ENCODE peak calls at places on chromosome 11, in eight cellular contexts. One of them, this sample, is unnamed.
A peak's percentile ranks its signal among the peaks of the same experiment; 100 is the strongest.

GRCh38 chr11:128776434-128777284 is 82.8 kb downstream of the FLI1 start:
- DNase-seq in kidney: peak; percentile 89
- DNase-seq in transverse colon: no peak
- DNase-seq in lung: no peak
- DNase-seq in uterus: no peak
- DNase-seq in pancreas: peak; percentile 51
- DNase-seq in fibroblast of lung: peak; percentile 45
- DNase-seq in colonic mucosa: no peak
- DNase-seq in this sample: peak; percentile 67

GRCh38 chr11:120400564-120401364 is 64.6 kb downstream of the ARHGEF12 start:
- DNase-seq in kidney: no peak
- DNase-seq in transverse colon: peak; percentile 23
- DNase-seq in lung: peak; percentile 33
- DNase-seq in uterus: peak; percentile 47
- DNase-seq in pancreas: peak; percentile 26
- DNase-seq in fibroblast of lung: peak; percentile 99
- DNase-seq in colonic mucosa: peak; percentile 43
- DNase-seq in this sample: no peak

GRCh38 chr11:592918-593317 is 16.6 kb downstream of the PHRF1 start:
- DNase-seq in kidney: no peak
- DNase-seq in transverse colon: no peak
- DNase-seq in lung: no peak
- DNase-seq in uterus: no peak
- DNase-seq in pancreas: no peak
- DNase-seq in fibroblast of lung: no peak
- DNase-seq in colonic mucosa: no peak
- DNase-seq in this sample: no peak

GRCh38 chr11:85798361-85798760 is 12.6 kb downstream of the SYTL2 start:
- DNase-seq in kidney: no peak
- DNase-seq in transverse colon: no peak
- DNase-seq in lung: no peak
- DNase-seq in uterus: no peak
- DNase-seq in pancreas: no peak
- DNase-seq in fibroblast of lung: no peak
- DNase-seq in colonic mucosa: no peak
- DNase-seq in this sample: no peak

GRCh38 chr11:28140689-28141455 is 32.7 kb downstream of the METTL15 start:
- DNase-seq in kidney: no peak
- DNase-seq in transverse colon: no peak
- DNase-seq in lung: no peak
- DNase-seq in uterus: no peak
- DNase-seq in pancreas: no peak
- DNase-seq in fibroblast of lung: no peak
- DNase-seq in colonic mucosa: no peak
- DNase-seq in this sample: no peak

GRCh38 chr11:102293873-102294601 is 23.2 kb upstream of the BIRC3 start:
- DNase-seq in kidney: no peak
- DNase-seq in transverse colon: no peak
- DNase-seq in lung: no peak
- DNase-seq in uterus: no peak
- DNase-seq in pancreas: no peak
- DNase-seq in fibroblast of lung: peak; percentile 56
- DNase-seq in colonic mucosa: no peak
- DNase-seq in this sample: no peak

GRCh38 chr11:19193916-19194315 is 7.9 kb downstream of the CSRP3 start:
- DNase-seq in kidney: no peak
- DNase-seq in transverse colon: no peak
- DNase-seq in lung: no peak
- DNase-seq in uterus: no peak
- DNase-seq in pancreas: no peak
- DNase-seq in fibroblast of lung: no peak
- DNase-seq in colonic mucosa: no peak
- DNase-seq in this sample: no peak

GRCh38 chr11:103794262-103794661 is 242.2 kb upstream of the DDI1 start:
- DNase-seq in kidney: no peak
- DNase-seq in transverse colon: no peak
- DNase-seq in lung: no peak
- DNase-seq in uterus: no peak
- DNase-seq in pancreas: no peak
- DNase-seq in fibroblast of lung: peak; percentile 81
- DNase-seq in colonic mucosa: no peak
- DNase-seq in this sample: no peak

GRCh38 chr11:122159861-122160260 is 43.8 kb upstream of the BLID start:
- DNase-seq in kidney: no peak
- DNase-seq in transverse colon: no peak
- DNase-seq in lung: no peak
- DNase-seq in uterus: no peak
- DNase-seq in pancreas: no peak
- DNase-seq in fibroblast of lung: no peak
- DNase-seq in colonic mucosa: no peak
- DNase-seq in this sample: no peak

GRCh38 chr11:9529333-9529648 is 44.2 kb upstream of the WEE1 start:
- DNase-seq in kidney: no peak
- DNase-seq in transverse colon: peak; percentile 67
- DNase-seq in lung: peak; percentile 29
- DNase-seq in uterus: peak; percentile 32
- DNase-seq in pancreas: no peak
- DNase-seq in fibroblast of lung: peak; percentile 12
- DNase-seq in colonic mucosa: peak; percentile 68
- DNase-seq in this sample: peak; percentile 58
- H3K4me1 ChIP-seq in kidney: peaks cover 9% of the 10 kb centered on the region
- H3K4me1 ChIP-seq in transverse colon: peaks cover 47% of the 10 kb centered on the region
- H3K4me1 ChIP-seq in lung: no peaks in the 10 kb centered on the region
- H3K4me1 ChIP-seq in uterus: peaks cover 7% of the 10 kb centered on the region
- H3K4me1 ChIP-seq in pancreas: no peaks in the 10 kb centered on the region
- H3K4me1 ChIP-seq in fibroblast of lung: peaks cover 13% of the 10 kb centered on the region
- H3K4me1 ChIP-seq in colonic mucosa: peaks cover 5% of the 10 kb centered on the region
- H3K4me1 ChIP-seq in this sample: peaks cover 8% of the 10 kb centered on the region

GRCh38 chr11:60985991-60986915 is 14.8 kb downstream of the CD6 start:
- DNase-seq in kidney: no peak
- DNase-seq in transverse colon: peak; percentile 65
- DNase-seq in lung: peak; percentile 38
- DNase-seq in uterus: no peak
- DNase-seq in pancreas: peak; percentile 63
- DNase-seq in fibroblast of lung: peak; percentile 51
- DNase-seq in colonic mucosa: peak; percentile 69
- DNase-seq in this sample: no peak

GRCh38 chr11:60985501-60985900 is 14.0 kb downstream of the CD6 start:
- DNase-seq in kidney: no peak
- DNase-seq in transverse colon: no peak
- DNase-seq in lung: no peak
- DNase-seq in uterus: no peak
- DNase-seq in pancreas: no peak
- DNase-seq in fibroblast of lung: no peak
- DNase-seq in colonic mucosa: no peak
- DNase-seq in this sample: no peak

GRCh38 chr11:60982184-60982583 is 10.7 kb downstream of the CD6 start:
- DNase-seq in kidney: no peak
- DNase-seq in transverse colon: no peak
- DNase-seq in lung: no peak
- DNase-seq in uterus: no peak
- DNase-seq in pancreas: no peak
- DNase-seq in fibroblast of lung: no peak
- DNase-seq in colonic mucosa: no peak
- DNase-seq in this sample: no peak

GRCh38 chr11:60984149-60984548 is 12.7 kb downstream of the CD6 start:
- DNase-seq in kidney: no peak
- DNase-seq in transverse colon: no peak
- DNase-seq in lung: no peak
- DNase-seq in uterus: no peak
- DNase-seq in pancreas: no peak
- DNase-seq in fibroblast of lung: no peak
- DNase-seq in colonic mucosa: no peak
- DNase-seq in this sample: no peak

GRCh38 chr11:60984616-60985015 is 13.1 kb downstream of the CD6 start:
- DNase-seq in kidney: no peak
- DNase-seq in transverse colon: no peak
- DNase-seq in lung: no peak
- DNase-seq in uterus: no peak
- DNase-seq in pancreas: no peak
- DNase-seq in fibroblast of lung: no peak
- DNase-seq in colonic mucosa: no peak
- DNase-seq in this sample: no peak
- H3K4me3 ChIP-seq in kidney: no peak overlapping the region
- H3K4me3 ChIP-seq in transverse colon: no peak overlapping the region
- H3K4me3 ChIP-seq in lung: no peak overlapping the region
- H3K4me3 ChIP-seq in uterus: no peak overlapping the region
- H3K4me3 ChIP-seq in pancreas: no peak overlapping the region
- H3K4me3 ChIP-seq in fibroblast of lung: no peak overlapping the region
- H3K4me3 ChIP-seq in colonic mucosa: no peak overlapping the region
- H3K4me3 ChIP-seq in this sample: no peak overlapping the region

DNA sequence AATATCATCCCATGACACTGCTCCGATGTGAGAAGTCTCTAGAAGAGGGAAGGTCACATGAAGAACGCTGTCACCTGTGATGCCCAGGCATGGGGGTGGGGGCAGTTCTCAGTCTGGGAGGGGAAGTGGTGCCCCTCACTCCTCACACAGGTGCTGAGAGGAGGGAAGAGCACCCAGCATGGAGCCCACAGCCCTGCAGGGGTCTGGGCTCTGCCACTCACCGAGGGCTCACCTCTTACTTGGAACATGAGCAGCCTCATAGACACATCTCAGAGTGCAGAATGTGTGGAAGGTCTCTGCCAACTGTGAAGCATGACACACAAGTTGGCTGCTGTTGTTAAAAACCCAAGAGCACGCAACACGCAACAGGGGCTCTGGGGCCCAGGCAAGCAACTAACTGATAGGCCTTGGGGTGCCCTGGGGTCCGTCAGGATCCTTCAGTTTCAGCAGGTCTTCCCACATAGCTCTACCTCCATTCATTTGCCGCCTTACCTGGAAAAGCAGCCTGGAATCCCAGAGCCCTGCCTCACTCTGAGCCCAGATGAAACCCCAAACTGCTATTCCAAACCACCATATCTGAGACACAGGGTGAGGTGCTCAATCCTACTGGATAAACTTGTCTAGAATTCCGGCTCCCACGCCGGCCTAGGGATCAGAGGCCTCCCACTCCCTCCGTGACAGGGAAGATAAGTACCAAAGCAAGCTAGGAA is 17.5 kb upstream of the TMPRSS4 start:
- DNase-seq in kidney: no peak
- DNase-seq in transverse colon: peak; percentile 4
- DNase-seq in lung: no peak
- DNase-seq in uterus: no peak
- DNase-seq in pancreas: no peak
- DNase-seq in fibroblast of lung: no peak
- DNase-seq in colonic mucosa: no peak
- DNase-seq in this sample: no peak
- TF ChIP-seq CTCF in kidney: no peak
- TF ChIP-seq CTCF in transverse colon: no peak
- TF ChIP-seq CTCF in lung: no peak
- TF ChIP-seq CTCF in uterus: no peak
- TF ChIP-seq CTCF in pancreas: no peak
- TF ChIP-seq CTCF in fibroblast of lung: no peak
- TF ChIP-seq CTCF in colonic mucosa: no peak
- TF ChIP-seq CTCF in this sample: no peak

GRCh38 chr11:94775576-94776327 is 7.6 kb downstream of the AMOTL1 start:
- DNase-seq in kidney: no peak
- DNase-seq in transverse colon: no peak
- DNase-seq in lung: no peak
- DNase-seq in uterus: no peak
- DNase-seq in pancreas: no peak
- DNase-seq in fibroblast of lung: no peak
- DNase-seq in colonic mucosa: no peak
- DNase-seq in this sample: no peak
- H3K4me1 ChIP-seq in kidney: no peaks in the 10 kb centered on the region
- H3K4me1 ChIP-seq in transverse colon: peaks cover 15% of the 10 kb centered on the region
- H3K4me1 ChIP-seq in lung: peaks cover 12% of the 10 kb centered on the region
- H3K4me1 ChIP-seq in uterus: no peaks in the 10 kb centered on the region
- H3K4me1 ChIP-seq in pancreas: peaks cover 4% of the 10 kb centered on the region
- H3K4me1 ChIP-seq in fibroblast of lung: peaks cover 10% of the 10 kb centered on the region
- H3K4me1 ChIP-seq in colonic mucosa: no peaks in the 10 kb centered on the region
- H3K4me1 ChIP-seq in this sample: peaks cover 16% of the 10 kb centered on the region

DNA sequence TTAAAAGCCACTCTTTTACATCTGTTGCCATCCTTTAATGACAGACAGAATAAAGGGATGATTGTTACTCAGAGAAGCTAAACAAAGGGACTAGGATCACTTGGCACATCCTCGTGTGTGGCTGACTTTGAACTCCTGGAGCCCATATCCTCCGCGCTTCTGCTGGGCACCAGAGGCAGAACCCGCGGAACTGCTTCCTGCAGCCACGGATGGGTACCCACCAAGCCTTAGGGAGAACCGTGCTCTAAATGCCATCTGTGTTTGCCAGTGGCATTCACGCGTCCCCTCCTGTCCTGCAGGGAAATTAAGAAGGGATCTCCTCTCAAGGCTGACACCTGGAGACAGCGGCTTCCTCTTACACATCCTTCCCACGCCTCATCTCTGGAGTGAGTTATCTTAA is 294.4 kb downstream of the NTM start:
- DNase-seq in kidney: no peak
- DNase-seq in transverse colon: no peak
- DNase-seq in lung: no peak
- DNase-seq in uterus: no peak
- DNase-seq in pancreas: no peak
- DNase-seq in fibroblast of lung: no peak
- DNase-seq in colonic mucosa: no peak
- DNase-seq in this sample: no peak
- H3K4me3 ChIP-seq in kidney: no peak overlapping the region
- H3K4me3 ChIP-seq in transverse colon: no peak overlapping the region
- H3K4me3 ChIP-seq in lung: no peak overlapping the region
- H3K4me3 ChIP-seq in uterus: no peak overlapping the region
- H3K4me3 ChIP-seq in pancreas: no peak overlapping the region
- H3K4me3 ChIP-seq in fibroblast of lung: no peak overlapping the region
- H3K4me3 ChIP-seq in colonic mucosa: no peak overlapping the region
- H3K4me3 ChIP-seq in this sample: no peak overlapping the region

GRCh38 chr11:60326955-60327354 is at the start of gene MS4A6E:
- DNase-seq in kidney: no peak
- DNase-seq in transverse colon: no peak
- DNase-seq in lung: no peak
- DNase-seq in uterus: no peak
- DNase-seq in pancreas: no peak
- DNase-seq in fibroblast of lung: no peak
- DNase-seq in colonic mucosa: no peak
- DNase-seq in this sample: no peak
- TF ChIP-seq CTCF in kidney: no peak
- TF ChIP-seq CTCF in transverse colon: no peak
- TF ChIP-seq CTCF in lung: no peak
- TF ChIP-seq CTCF in uterus: no peak
- TF ChIP-seq CTCF in pancreas: no peak
- TF ChIP-seq CTCF in fibroblast of lung: no peak
- TF ChIP-seq CTCF in colonic mucosa: no peak
- TF ChIP-seq CTCF in this sample: no peak

GRCh38 chr11:13388741-13389140 is 74.3 kb downstream of the BTBD10 start:
- DNase-seq in kidney: no peak
- DNase-seq in transverse colon: no peak
- DNase-seq in lung: no peak
- DNase-seq in uterus: no peak
- DNase-seq in pancreas: no peak
- DNase-seq in fibroblast of lung: no peak
- DNase-seq in colonic mucosa: no peak
- DNase-seq in this sample: no peak

GRCh38 chr11:13386567-13386966 is 76.5 kb downstream of the BTBD10 start:
- DNase-seq in kidney: no peak
- DNase-seq in transverse colon: peak; percentile 65
- DNase-seq in lung: no peak
- DNase-seq in uterus: no peak
- DNase-seq in pancreas: no peak
- DNase-seq in fibroblast of lung: no peak
- DNase-seq in colonic mucosa: peak; percentile 73
- DNase-seq in this sample: no peak

GRCh38 chr11:13391217-13391616 is 71.8 kb downstream of the BTBD10 start:
- DNase-seq in kidney: no peak
- DNase-seq in transverse colon: no peak
- DNase-seq in lung: no peak
- DNase-seq in uterus: no peak
- DNase-seq in pancreas: no peak
- DNase-seq in fibroblast of lung: no peak
- DNase-seq in colonic mucosa: peak; percentile 35
- DNase-seq in this sample: no peak
- H3K4me1 ChIP-seq in kidney: no peaks in the 10 kb centered on the region
- H3K4me1 ChIP-seq in transverse colon: peaks cover 3% of the 10 kb centered on the region
- H3K4me1 ChIP-seq in lung: no peaks in the 10 kb centered on the region
- H3K4me1 ChIP-seq in uterus: no peaks in the 10 kb centered on the region
- H3K4me1 ChIP-seq in pancreas: no peaks in the 10 kb centered on the region
- H3K4me1 ChIP-seq in fibroblast of lung: no peaks in the 10 kb centered on the region
- H3K4me1 ChIP-seq in colonic mucosa: no peaks in the 10 kb centered on the region
- H3K4me1 ChIP-seq in this sample: no peaks in the 10 kb centered on the region

This sample was measured in heart right ventricle.